ENCODE peak calls at places on chromosomes 6 and 20, in ten cellular contexts. One of them, this sample, is unnamed.

GRCh38 chr20:48703107-48703506 is 124.7 kb downstream of the PREX1 start:
- DNase-seq in uterus: no peak
- DNase-seq in IMR-90: no peak
- DNase-seq in brain microvascular endothelial cell: no peak
- DNase-seq in cardiac muscle cell: no peak
- DNase-seq in fibroblast of lung: no peak
- DNase-seq in tibial artery: peak; percentile 38
- DNase-seq in OCI-LY7: no peak
- DNase-seq in hepatocyte: no peak
- DNase-seq in endodermal cell: no peak
- DNase-seq in this sample: no peak

GRCh38 chr20:59925894-59926293 is 7.5 kb downstream of the SYCP2 start:
- DNase-seq in OCI-LY7: no peak
- DNase-seq in endodermal cell: no peak
- DNase-seq in hepatocyte: no peak
- DNase-seq in IMR-90: no peak
- DNase-seq in tibial artery: no peak
- DNase-seq in brain microvascular endothelial cell: no peak
- DNase-seq in cardiac muscle cell: no peak
- DNase-seq in uterus: no peak
- DNase-seq in fibroblast of lung: no peak
- DNase-seq in this sample: no peak

GRCh38 chr20:23265226-23265625 is 85.4 kb upstream of the NXT1 start:
- DNase-seq in fibroblast of lung: peak; percentile 30
- DNase-seq in IMR-90: peak; percentile 41
- DNase-seq in tibial artery: no peak
- DNase-seq in uterus: no peak
- DNase-seq in cardiac muscle cell: peak; percentile 55
- DNase-seq in hepatocyte: no peak
- DNase-seq in OCI-LY7: no peak
- DNase-seq in brain microvascular endothelial cell: peak; percentile 60
- DNase-seq in endodermal cell: no peak
- DNase-seq in this sample: no peak

GRCh38 chr6:72890671-72891070 is 268.8 kb downstream of the KCNQ5 start:
- DNase-seq in cardiac muscle cell: no peak
- DNase-seq in brain microvascular endothelial cell: peak; percentile 1
- DNase-seq in hepatocyte: no peak
- DNase-seq in endodermal cell: no peak
- DNase-seq in fibroblast of lung: no peak
- DNase-seq in OCI-LY7: no peak
- DNase-seq in uterus: no peak
- DNase-seq in IMR-90: no peak
- DNase-seq in tibial artery: no peak
- DNase-seq in this sample: no peak

GRCh38 chr20:14553774-14554524 is 216.5 kb upstream of the FLRT3 start:
- DNase-seq in tibial artery: no peak
- DNase-seq in IMR-90: peak; percentile 34
- DNase-seq in OCI-LY7: no peak
- DNase-seq in uterus: no peak
- DNase-seq in hepatocyte: no peak
- DNase-seq in brain microvascular endothelial cell: no peak
- DNase-seq in endodermal cell: no peak
- DNase-seq in fibroblast of lung: peak; percentile 14
- DNase-seq in cardiac muscle cell: peak; percentile 1
- DNase-seq in this sample: no peak

GRCh38 chr6:44593539-44593944 is 206.0 kb downstream of the CDC5L start:
- DNase-seq in IMR-90: peak; percentile 58
- DNase-seq in brain microvascular endothelial cell: peak; percentile 58
- DNase-seq in endodermal cell: peak; percentile 92
- DNase-seq in hepatocyte: peak; percentile 67
- DNase-seq in cardiac muscle cell: peak; percentile 83
- DNase-seq in uterus: no peak
- DNase-seq in OCI-LY7: peak; percentile 73
- DNase-seq in tibial artery: peak; percentile 57
- DNase-seq in fibroblast of lung: peak; percentile 68
- DNase-seq in this sample: peak; percentile 32

GRCh38 chr20:8932192-8933150 is 136.4 kb upstream of the PLCB4 start:
- DNase-seq in endodermal cell: no peak
- DNase-seq in IMR-90: peak; percentile 67
- DNase-seq in tibial artery: no peak
- DNase-seq in hepatocyte: no peak
- DNase-seq in cardiac muscle cell: peak; percentile 10
- DNase-seq in fibroblast of lung: peak; percentile 69
- DNase-seq in uterus: no peak
- DNase-seq in brain microvascular endothelial cell: peak; percentile 83
- DNase-seq in OCI-LY7: no peak
- DNase-seq in this sample: peak; percentile 73

GRCh38 chr20:63374532-63374931 is 13.4 kb upstream of the CHRNA4 start:
- DNase-seq in fibroblast of lung: no peak
- DNase-seq in brain microvascular endothelial cell: no peak
- DNase-seq in cardiac muscle cell: no peak
- DNase-seq in hepatocyte: peak; percentile 47
- DNase-seq in uterus: no peak
- DNase-seq in tibial artery: no peak
- DNase-seq in endodermal cell: no peak
- DNase-seq in OCI-LY7: no peak
- DNase-seq in IMR-90: no peak
- DNase-seq in this sample: no peak

GRCh38 chr20:43904195-43904594 is 10.5 kb upstream of the TOX2 start:
- DNase-seq in tibial artery: no peak
- DNase-seq in brain microvascular endothelial cell: no peak
- DNase-seq in OCI-LY7: no peak
- DNase-seq in uterus: no peak
- DNase-seq in fibroblast of lung: no peak
- DNase-seq in IMR-90: no peak
- DNase-seq in endodermal cell: no peak
- DNase-seq in hepatocyte: peak; percentile 40
- DNase-seq in cardiac muscle cell: no peak
- DNase-seq in this sample: no peak

GRCh38 chr20:3165473-3166337 is 6.0 kb upstream of the FASTKD5 start:
- DNase-seq in cardiac muscle cell: peak; percentile 85
- DNase-seq in endodermal cell: no peak
- DNase-seq in hepatocyte: no peak
- DNase-seq in uterus: peak; percentile 37
- DNase-seq in IMR-90: peak; percentile 63
- DNase-seq in tibial artery: peak; percentile 44
- DNase-seq in fibroblast of lung: peak; percentile 16
- DNase-seq in OCI-LY7: no peak
- DNase-seq in brain microvascular endothelial cell: no peak
- DNase-seq in this sample: no peak

GRCh38 chr20:25452333-25452732 is 44.9 kb downstream of the GINS1 start:
- DNase-seq in OCI-LY7: no peak
- DNase-seq in uterus: no peak
- DNase-seq in brain microvascular endothelial cell: no peak
- DNase-seq in tibial artery: no peak
- DNase-seq in fibroblast of lung: no peak
- DNase-seq in endodermal cell: peak; percentile 28
- DNase-seq in IMR-90: no peak
- DNase-seq in hepatocyte: no peak
- DNase-seq in cardiac muscle cell: no peak
- DNase-seq in this sample: no peak

GRCh38 chr6:132122871-132123270 is 171.7 kb upstream of the CCN2 start:
- DNase-seq in brain microvascular endothelial cell: peak; percentile 32
- DNase-seq in hepatocyte: peak; percentile 26
- DNase-seq in IMR-90: peak; percentile 100
- DNase-seq in tibial artery: no peak
- DNase-seq in fibroblast of lung: peak; percentile 67
- DNase-seq in cardiac muscle cell: peak; percentile 30
- DNase-seq in endodermal cell: no peak
- DNase-seq in uterus: no peak
- DNase-seq in OCI-LY7: no peak
- DNase-seq in this sample: no peak

GRCh38 chr6:168895102-168895812 is 358.4 kb downstream of the THBS2 start:
- DNase-seq in endodermal cell: peak; percentile 94
- DNase-seq in cardiac muscle cell: peak; percentile 84
- DNase-seq in hepatocyte: peak; percentile 91
- DNase-seq in OCI-LY7: peak; percentile 79
- DNase-seq in uterus: peak; percentile 82
- DNase-seq in IMR-90: peak; percentile 60
- DNase-seq in brain microvascular endothelial cell: peak; percentile 68
- DNase-seq in tibial artery: peak; percentile 72
- DNase-seq in fibroblast of lung: peak; percentile 52
- DNase-seq in this sample: no peak
- H3K4me3 ChIP-seq in endodermal cell: no peak overlapping the region
- H3K4me3 ChIP-seq in cardiac muscle cell: no peak overlapping the region
- H3K4me3 ChIP-seq in hepatocyte: no peak overlapping the region
- H3K4me3 ChIP-seq in OCI-LY7: peak overlapping the region; percentile 15
- H3K4me3 ChIP-seq in uterus: no peak overlapping the region
- H3K4me3 ChIP-seq in IMR-90: no peak overlapping the region
- H3K4me3 ChIP-seq in brain microvascular endothelial cell: no peak overlapping the region
- H3K4me3 ChIP-seq in tibial artery: no peak overlapping the region
- H3K4me3 ChIP-seq in fibroblast of lung: no peak overlapping the region
- H3K4me3 ChIP-seq in this sample: no peak overlapping the region

DNA sequence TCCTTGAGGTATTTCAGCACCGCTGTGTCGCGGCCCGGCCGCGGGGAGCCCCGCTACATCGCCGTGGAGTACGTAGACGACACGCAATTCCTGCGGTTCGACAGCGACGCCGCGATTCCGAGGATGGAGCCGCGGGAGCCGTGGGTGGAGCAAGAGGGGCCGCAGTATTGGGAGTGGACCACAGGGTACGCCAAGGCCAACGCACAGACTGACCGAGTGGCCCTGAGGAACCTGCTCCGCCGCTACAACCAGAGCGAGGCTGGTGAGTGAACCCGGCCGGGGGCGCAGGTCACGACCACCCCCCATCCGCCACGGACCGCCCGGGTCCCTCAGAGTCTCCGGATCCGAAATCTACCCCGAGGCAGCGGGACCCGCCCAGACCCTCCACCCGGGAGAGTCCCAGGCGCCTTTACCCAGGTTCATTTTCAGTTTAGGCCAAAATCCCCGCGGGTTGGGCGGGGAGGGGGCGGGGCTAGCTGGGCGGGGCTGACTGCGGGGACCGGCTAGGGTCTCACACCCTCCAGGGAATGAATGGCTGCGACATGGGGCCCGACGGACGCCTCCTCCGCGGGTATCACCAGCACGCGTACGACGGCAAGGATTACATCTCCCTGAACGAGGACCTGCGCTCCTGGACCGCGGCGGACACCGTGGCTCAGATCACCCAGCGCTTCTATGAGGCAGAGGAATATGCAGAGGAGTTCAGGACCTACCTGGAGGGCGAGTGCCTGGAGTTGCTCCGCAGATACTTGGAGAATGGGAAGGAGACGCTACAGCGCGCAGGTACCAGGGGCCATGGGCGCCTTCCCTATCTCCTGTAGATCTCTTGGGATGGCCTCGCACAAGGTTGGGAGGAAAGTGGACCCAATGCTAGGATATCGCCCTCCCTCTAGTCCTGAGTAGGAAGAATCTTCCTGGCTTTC is 693 bp downstream of the HLA-F start:
- DNase-seq in endodermal cell: peak; percentile 92
- DNase-seq in uterus: peak; percentile 59
- DNase-seq in IMR-90: no peak
- DNase-seq in cardiac muscle cell: peak; percentile 17
- DNase-seq in hepatocyte: peak; percentile 16
- DNase-seq in brain microvascular endothelial cell: no peak
- DNase-seq in tibial artery: peak; percentile 44
- DNase-seq in OCI-LY7: peak; percentile 39
- DNase-seq in fibroblast of lung: no peak
- DNase-seq in this sample: no peak
- TF ChIP-seq CTCF in endodermal cell: peak; percentile 28
- TF ChIP-seq CTCF in uterus: no peak
- TF ChIP-seq CTCF in IMR-90: no peak
- TF ChIP-seq CTCF in cardiac muscle cell: no peak
- TF ChIP-seq CTCF in hepatocyte: no peak
- TF ChIP-seq CTCF in brain microvascular endothelial cell: no peak
- TF ChIP-seq CTCF in tibial artery: no peak
- TF ChIP-seq CTCF in OCI-LY7: peak; percentile 16
- TF ChIP-seq CTCF in fibroblast of lung: no peak
- TF ChIP-seq CTCF in this sample: no peak

GRCh38 chr20:61982951-61983315 is 82.7 kb downstream of the TAF4 start:
- DNase-seq in endodermal cell: no peak
- DNase-seq in fibroblast of lung: no peak
- DNase-seq in hepatocyte: no peak
- DNase-seq in IMR-90: no peak
- DNase-seq in cardiac muscle cell: no peak
- DNase-seq in tibial artery: no peak
- DNase-seq in uterus: no peak
- DNase-seq in OCI-LY7: no peak
- DNase-seq in brain microvascular endothelial cell: no peak
- DNase-seq in this sample: no peak

GRCh38 chr20:61986762-61987321 is 78.8 kb downstream of the TAF4 start:
- DNase-seq in hepatocyte: no peak
- DNase-seq in brain microvascular endothelial cell: no peak
- DNase-seq in endodermal cell: no peak
- DNase-seq in fibroblast of lung: no peak
- DNase-seq in cardiac muscle cell: no peak
- DNase-seq in tibial artery: no peak
- DNase-seq in IMR-90: no peak
- DNase-seq in OCI-LY7: no peak
- DNase-seq in uterus: no peak
- DNase-seq in this sample: no peak

GRCh38 chr20:61983965-61984364 is 81.7 kb downstream of the TAF4 start:
- DNase-seq in uterus: no peak
- DNase-seq in hepatocyte: no peak
- DNase-seq in brain microvascular endothelial cell: no peak
- DNase-seq in cardiac muscle cell: no peak
- DNase-seq in IMR-90: no peak
- DNase-seq in tibial artery: no peak
- DNase-seq in endodermal cell: no peak
- DNase-seq in fibroblast of lung: no peak
- DNase-seq in OCI-LY7: no peak
- DNase-seq in this sample: no peak

GRCh38 chr20:61982240-61982950 is 83.3 kb downstream of the TAF4 start:
- DNase-seq in uterus: no peak
- DNase-seq in brain microvascular endothelial cell: no peak
- DNase-seq in fibroblast of lung: no peak
- DNase-seq in cardiac muscle cell: no peak
- DNase-seq in OCI-LY7: no peak
- DNase-seq in IMR-90: no peak
- DNase-seq in tibial artery: no peak
- DNase-seq in hepatocyte: no peak
- DNase-seq in endodermal cell: no peak
- DNase-seq in this sample: no peak

GRCh38 chr20:61985096-61985495 is 80.6 kb downstream of the TAF4 start:
- DNase-seq in uterus: no peak
- DNase-seq in IMR-90: no peak
- DNase-seq in endodermal cell: no peak
- DNase-seq in tibial artery: no peak
- DNase-seq in OCI-LY7: no peak
- DNase-seq in fibroblast of lung: no peak
- DNase-seq in brain microvascular endothelial cell: no peak
- DNase-seq in hepatocyte: no peak
- DNase-seq in cardiac muscle cell: no peak
- DNase-seq in this sample: no peak
- H3K36me3 ChIP-seq in uterus: no peaks in the 10 kb centered on the region
- H3K36me3 ChIP-seq in IMR-90: peaks cover 20% of the 10 kb centered on the region
- H3K36me3 ChIP-seq in endodermal cell: peaks cover 39% of the 10 kb centered on the region
- H3K36me3 ChIP-seq in tibial artery: peaks cover 37% of the 10 kb centered on the region
- H3K36me3 ChIP-seq in OCI-LY7: peaks cover 47% of the 10 kb centered on the region
- H3K36me3 ChIP-seq in fibroblast of lung: peaks cover 4% of the 10 kb centered on the region
- H3K36me3 ChIP-seq in brain microvascular endothelial cell: peaks cover 4% of the 10 kb centered on the region
- H3K36me3 ChIP-seq in hepatocyte: no peaks in the 10 kb centered on the region
- H3K36me3 ChIP-seq in cardiac muscle cell: no peaks in the 10 kb centered on the region
- H3K36me3 ChIP-seq in this sample: no peaks in the 10 kb centered on the region

GRCh38 chr6:169071394-169071793 is 182.3 kb downstream of the THBS2 start:
- DNase-seq in IMR-90: no peak
- DNase-seq in hepatocyte: no peak
- DNase-seq in tibial artery: no peak
- DNase-seq in uterus: no peak
- DNase-seq in fibroblast of lung: no peak
- DNase-seq in OCI-LY7: no peak
- DNase-seq in brain microvascular endothelial cell: no peak
- DNase-seq in cardiac muscle cell: no peak
- DNase-seq in endodermal cell: no peak
- DNase-seq in this sample: no peak
- H3K4me3 ChIP-seq in IMR-90: no peak overlapping the region
- H3K4me3 ChIP-seq in hepatocyte: no peak overlapping the region
- H3K4me3 ChIP-seq in tibial artery: no peak overlapping the region
- H3K4me3 ChIP-seq in uterus: no peak overlapping the region
- H3K4me3 ChIP-seq in fibroblast of lung: no peak overlapping the region
- H3K4me3 ChIP-seq in OCI-LY7: no peak overlapping the region
- H3K4me3 ChIP-seq in brain microvascular endothelial cell: no peak overlapping the region
- H3K4me3 ChIP-seq in cardiac muscle cell: no peak overlapping the region
- H3K4me3 ChIP-seq in endodermal cell: no peak overlapping the region
- H3K4me3 ChIP-seq in this sample: no peak overlapping the region

This sample was measured in kidney epithelial cell.